ENCODE peak calls at places on chromosomes 5 and 9, in four cellular contexts. T is fibroblast of mammary gland, X is GM13977, O is lung. Y is an unnamed sample.

GRCh38 chr9:87395804-87396458 is 101.7 kb upstream of the DAPK1 start:
- DNase-seq in T (peak; percentile 56), X (no peak), O (no peak), Y (no peak)

GRCh38 chr5:71865202-71865601 is 146.1 kb downstream of the CARTPT start:
- DNase-seq in T (peak; percentile 93), X (no peak), O (no peak), Y (peak; percentile 52)

GRCh38 chr9:77981332-77981731 is 50.3 kb downstream of the GNAQ start:
- DNase-seq in T (peak; percentile 39), X (no peak), O (no peak), Y (peak; percentile 72)

GRCh38 chr5:33772276-33772990 is 119.4 kb downstream of the ADAMTS12 start:
- DNase-seq in T (peak; percentile 89), X (no peak), O (no peak), Y (peak; percentile 60)

GRCh38 chr9:38084556-38084880 is 15.5 kb upstream of the SHB start:
- DNase-seq in T (no peak), X (no peak), O (no peak), Y (no peak)

GRCh38 chr9:123322771-123323481 is 33.1 kb upstream of the CRB2 start:
- DNase-seq in T (no peak), X (peak; percentile 47), O (no peak), Y (no peak)

GRCh38 chr5:109852371-109853160 is 162.8 kb downstream of the MAN2A1 start:
- DNase-seq in T (peak; percentile 67), X (no peak), O (no peak), Y (peak; percentile 66)

GRCh38 chr9:133057006-133057405 is 4.8 kb upstream of the CEL start:
- DNase-seq in T (no peak), X (peak; percentile 17), O (no peak), Y (no peak)

GRCh38 chr5:65248896-65249295 is 232.8 kb downstream of the ADAMTS6 start:
- DNase-seq in T (no peak), X (no peak), O (no peak), Y (no peak)

GRCh38 chr5:143244990-143245389 is 158.5 kb downstream of the NR3C1 start:
- DNase-seq in T (peak; percentile 63), X (no peak), O (no peak), Y (no peak)

GRCh38 chr5:54807421-54807820 is 178.0 kb downstream of the ESM1 start:
- DNase-seq in T (peak; percentile 75), X (no peak), O (no peak), Y (peak; percentile 63)

GRCh38 chr5:60844429-60844890 is 391 bp upstream of the ELOVL7 start:
- DNase-seq in T (peak; percentile 49), X (no peak), O (no peak), Y (no peak)

GRCh38 chr9:93035821-93036351 is 22.6 kb upstream of the SUSD3 start:
- DNase-seq in T (no peak), X (no peak), O (no peak), Y (no peak)
- TF ChIP-seq CTCF in T (no peak), X (no peak), O (no peak), Y (peak; percentile 9)

GRCh38 chr5:57750282-57750681 is 267.7 kb upstream of the ACTBL2 start:
- DNase-seq in T (no peak), X (no peak), O (no peak), Y (no peak)

GRCh38 chr5:57749396-57749795 is 266.8 kb upstream of the ACTBL2 start:
- DNase-seq in T (peak; percentile 72), X (no peak), O (no peak), Y (no peak)

GRCh38 chr5:57753446-57753845 is 270.8 kb upstream of the ACTBL2 start:
- DNase-seq in T (no peak), X (no peak), O (no peak), Y (no peak)

GRCh38 chr5:57751710-57752109 is 269.1 kb upstream of the ACTBL2 start:
- DNase-seq in T (no peak), X (no peak), O (no peak), Y (no peak)

GRCh38 chr5:57750891-57751290 is 268.3 kb upstream of the ACTBL2 start:
- DNase-seq in T (no peak), X (no peak), O (no peak), Y (no peak)
- TF ChIP-seq CTCF in T (no peak), X (no peak), O (no peak), Y (no peak)

GRCh38 chr5:14584848-14585247 is 3.3 kb downstream of the OTULINL start:
- DNase-seq in T (no peak), X (no peak), O (no peak), Y (no peak)

GRCh38 chr5:14580037-14581034 is 1.3 kb upstream of the OTULINL start:
- DNase-seq in T (no peak), X (no peak), O (no peak), Y (peak; percentile 92)

GRCh38 chr5:14582797-14583137 is 1.2 kb downstream of the OTULINL start:
- DNase-seq in T (no peak), X (no peak), O (no peak), Y (no peak)

GRCh38 chr5:14581333-14581890 is at the start of gene OTULINL:
- DNase-seq in T (peak; percentile 53), X (peak; percentile 97), O (peak; percentile 92), Y (peak; percentile 57)

GRCh38 chr5:14581891-14582796 is 552 bp downstream of the OTULINL start:
- DNase-seq in T (peak; percentile 13), X (peak; percentile 65), O (peak; percentile 70), Y (peak; percentile 23)
- TF ChIP-seq CTCF in T (no peak), X (peak; percentile 15), O (no peak), Y (peak; percentile 30)

GRCh38 chr9:68560131-68560844 is 19.6 kb upstream of the TMEM252 start:
- DNase-seq in T (peak; percentile 70), X (peak; percentile 50), O (peak; percentile 55), Y (no peak)
- TF ChIP-seq CTCF in T (peak; percentile 40), X (peak; percentile 67), O (no peak), Y (peak; percentile 52)

GRCh38 chr5:24642022-24642421 is 2.8 kb downstream of the CDH10 start:
- DNase-seq in T (peak; percentile 16), X (no peak), O (no peak), Y (peak; percentile 0)

GRCh38 chr5:24643880-24644279 is 898 bp downstream of the CDH10 start:
- DNase-seq in T (no peak), X (no peak), O (no peak), Y (no peak)

GRCh38 chr5:24644757-24645156 is at the start of gene CDH10:
- DNase-seq in T (no peak), X (no peak), O (no peak), Y (no peak)

GRCh38 chr5:24646915-24647314 is 2.1 kb upstream of the CDH10 start:
- DNase-seq in T (no peak), X (no peak), O (no peak), Y (no peak)

DNA sequence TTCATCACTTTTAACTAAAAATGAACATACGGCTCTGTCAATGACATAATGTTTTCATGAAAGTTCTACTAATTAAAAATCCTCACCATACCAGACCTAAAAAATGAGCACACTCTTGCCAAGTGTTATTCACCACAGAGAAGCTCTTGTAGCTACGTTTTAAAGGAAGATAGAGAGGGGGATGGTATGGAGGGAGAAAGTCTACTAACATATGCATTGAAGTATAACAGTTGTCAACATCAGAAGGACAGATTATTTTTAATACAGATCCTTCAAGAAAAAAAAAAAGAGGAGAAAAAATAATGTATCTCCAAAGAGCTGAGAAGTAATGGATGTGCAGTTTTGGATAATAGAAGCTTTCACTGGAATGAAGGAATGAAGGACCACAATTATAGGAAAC is 1.5 kb downstream of the CDH10 start:
- DNase-seq in T (no peak), X (no peak), O (no peak), Y (no peak)
- TF ChIP-seq CTCF in T (no peak), X (no peak), O (no peak), Y (no peak)

GRCh38 chr5:88235346-88235745 is 33.3 kb downstream of the TMEM161B start:
- DNase-seq in T (no peak), X (no peak), O (no peak), Y (no peak)
- TF ChIP-seq CTCF in T (no peak), X (no peak), O (no peak), Y (no peak)

DNA sequence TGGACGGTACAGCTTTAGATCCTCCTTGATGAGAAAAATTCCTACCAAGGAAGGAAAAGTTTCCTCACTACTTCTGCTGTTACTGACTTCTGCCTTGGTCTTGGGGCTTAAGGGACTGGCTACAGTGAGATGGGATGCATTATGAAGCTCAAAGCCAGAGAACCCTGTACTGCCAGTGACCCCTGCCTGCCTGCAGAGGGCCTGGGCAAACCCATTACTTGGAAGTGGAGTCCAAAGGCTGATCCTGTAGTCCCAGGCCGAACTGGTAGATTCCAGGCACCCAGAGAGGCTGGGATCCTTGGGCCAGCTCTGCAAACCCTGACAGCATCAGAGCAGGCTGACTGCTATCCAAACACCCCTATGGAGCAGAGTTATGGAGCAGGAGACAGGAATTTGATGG is 25.7 kb upstream of the NR5A1 start:
- DNase-seq in T (no peak), X (no peak), O (no peak), Y (no peak)
- TF ChIP-seq CTCF in T (no peak), X (no peak), O (no peak), Y (no peak)

GRCh38 chr5:26986985-26987384 is 51.4 kb downstream of the CDH9 start:
- DNase-seq in T (no peak), X (no peak), O (no peak), Y (no peak)
- TF ChIP-seq CTCF in T (no peak), X (no peak), O (no peak), Y (no peak)